ENCODE peak calls at places on chromosomes 4 and X, in four cellular contexts. Y is HEK293T, W is HepG2, N is K562. T is an unnamed sample.
A peak's percentile ranks its signal among the peaks of the same experiment; 100 is the strongest.

GRCh38 chr4:32775049-32775448 is 2054.9 kb downstream of the PCDH7 start:
- DNase-seq in Y (peak; percentile 4), W (peak; percentile 59), N (peak; percentile 0), T (no peak)

GRCh38 chr4:77155631-77156345 is 1.2 kb upstream of the CCNG2 start:
- DNase-seq in Y (no peak), W (no peak), N (no peak), T (no peak)

GRCh38 chrX:137031517-137032377 is 2.0 kb downstream of the GPR101 start:
- DNase-seq in Y (peak; percentile 68), W (no peak), N (peak; percentile 35), T (peak; percentile 33)

GRCh38 chr4:182853731-182854130 is 63.5 kb downstream of the DCTD start:
- DNase-seq in Y (no peak), W (no peak), N (no peak), T (no peak)

GRCh38 chrX:119605739-119606507 is at the start of gene NKRF:
- DNase-seq in Y (peak; percentile 91), W (peak; percentile 82), N (peak; percentile 96), T (peak; percentile 85)

GRCh38 chr4:164731827-164732474 is 22.0 kb upstream of the SMIM31 start:
- DNase-seq in Y (peak; percentile 68), W (peak; percentile 20), N (peak; percentile 57), T (peak; percentile 65)

GRCh38 chrX:96394566-96394965 is 290.1 kb upstream of the DIAPH2 start:
- DNase-seq in Y (no peak), W (no peak), N (no peak), T (no peak)

GRCh38 chr4:88003261-88003660 is 4.2 kb upstream of the PKD2 start:
- DNase-seq in Y (no peak), W (no peak), N (no peak), T (no peak)

GRCh38 chr4:8267077-8267476 is 2.5 kb upstream of the HTRA3 start:
- DNase-seq in Y (peak; percentile 73), W (peak; percentile 52), N (peak; percentile 71), T (peak; percentile 78)

GRCh38 chr4:138398297-138398696 is 156.1 kb upstream of the SLC7A11 start:
- DNase-seq in Y (no peak), W (peak; percentile 49), N (no peak), T (no peak)

GRCh38 chr4:78784255-78784654 is 8.1 kb downstream of the BMP2K start:
- DNase-seq in Y (no peak), W (no peak), N (peak; percentile 56), T (no peak)

GRCh38 chr4:84319124-84319523 is 180.0 kb downstream of the NKX6-1 start:
- DNase-seq in Y (no peak), W (no peak), N (no peak), T (no peak)

GRCh38 chrX:129932792-129933321 is 26.9 kb downstream of the UTP14A start:
- DNase-seq in Y (no peak), W (no peak), N (peak; percentile 77), T (peak; percentile 35)

GRCh38 chrX:152641256-152641875 is 3.7 kb downstream of the GABRQ start:
- DNase-seq in Y (no peak), W (no peak), N (no peak), T (peak; percentile 44)

GRCh38 chr4:3244002-3244401 is 5.0 kb upstream of the MSANTD1 start:
- DNase-seq in Y (no peak), W (no peak), N (no peak), T (no peak)

GRCh38 chrX:24208494-24209240 is 59.1 kb downstream of the ZFX start:
- DNase-seq in Y (no peak), W (no peak), N (no peak), T (no peak)

GRCh38 chr4:6177587-6178197 is 22.7 kb downstream of the JAKMIP1 start:
- DNase-seq in Y (peak; percentile 34), W (no peak), N (peak; percentile 24), T (peak; percentile 34)

GRCh38 chr4:145216532-145216931 is 36.1 kb upstream of the OTUD4 start:
- DNase-seq in Y (no peak), W (no peak), N (no peak), T (no peak)

GRCh38 chr4:169293343-169294176 is 22.8 kb upstream of the SH3RF1 start:
- DNase-seq in Y (no peak), W (no peak), N (no peak), T (no peak)

GRCh38 chr4:101347267-101347556 is at the start of gene PPP3CA:
- DNase-seq in Y (peak; percentile 27), W (no peak), N (no peak), T (no peak)

GRCh38 chr4:5954056-5954760 is 61.3 kb upstream of the CRMP1 start:
- DNase-seq in Y (no peak), W (no peak), N (no peak), T (no peak)

GRCh38 chrX:73903941-73904340 is 340.9 kb downstream of the CHIC1 start:
- DNase-seq in Y (no peak), W (no peak), N (no peak), T (no peak)

DNA sequence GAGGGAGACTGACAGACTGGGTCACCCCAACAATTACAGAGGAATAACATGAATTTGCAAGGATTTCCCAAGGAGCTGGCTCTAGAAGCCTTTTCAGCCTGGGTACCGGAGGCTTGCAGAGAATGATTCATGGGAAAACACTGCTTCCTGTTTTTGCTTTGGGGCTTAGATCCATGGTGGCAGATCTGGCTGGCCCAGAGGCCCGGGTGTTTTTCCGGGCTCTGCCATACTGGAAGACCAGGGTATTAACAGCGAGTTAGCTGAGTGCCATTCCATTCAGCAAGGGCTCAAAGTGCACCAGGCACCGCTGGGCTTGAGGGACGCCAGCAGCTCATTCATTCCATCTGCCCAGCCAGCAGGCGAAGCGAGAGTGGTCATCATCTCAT is 1.3 kb downstream of the WDR1 start:
- DNase-seq in Y (no peak), W (peak; percentile 82), N (no peak), T (no peak)
- TF ChIP-seq ELF4 in Y (no peak), W (no peak), N (no peak), T (no peak)

DNA sequence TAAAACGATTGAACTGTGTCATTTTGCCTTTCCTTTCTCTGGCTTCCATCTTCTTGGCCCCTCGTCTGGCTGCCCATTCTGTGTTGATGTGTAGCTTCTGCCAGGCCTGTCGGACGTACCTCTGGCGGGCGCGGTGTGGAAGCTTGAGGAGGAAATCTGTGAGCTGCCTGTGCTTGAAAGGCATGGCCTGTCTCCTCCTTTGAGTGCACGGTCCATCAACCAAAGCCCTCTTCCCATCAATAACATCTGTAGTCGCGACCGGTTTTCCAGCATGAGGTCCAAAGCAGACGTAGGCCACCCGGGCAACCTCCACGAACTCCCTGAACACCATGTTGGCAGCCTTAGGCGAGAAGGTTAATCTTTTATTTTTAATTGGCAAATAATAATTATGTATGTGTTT is 202.7 kb downstream of the CRLF2 start:
- DNase-seq in Y (no peak), W (no peak), N (no peak), T (no peak)
- TF ChIP-seq ELF4 in Y (no peak), W (no peak), N (no peak), T (no peak)

GRCh38 chr4:80133240-80133783 is 60.3 kb upstream of the ANTXR2 start:
- DNase-seq in Y (no peak), W (no peak), N (no peak), T (no peak)
- TF ChIP-seq ELF4 in Y (no peak), W (no peak), N (no peak), T (no peak)

GRCh38 chr4:57109530-57109846 is 697 bp downstream of the IGFBP7 start:
- DNase-seq in Y (no peak), W (no peak), N (no peak), T (peak; percentile 23)
- TF ChIP-seq ELF4 in Y (no peak), W (no peak), N (no peak), T (no peak)

DNA sequence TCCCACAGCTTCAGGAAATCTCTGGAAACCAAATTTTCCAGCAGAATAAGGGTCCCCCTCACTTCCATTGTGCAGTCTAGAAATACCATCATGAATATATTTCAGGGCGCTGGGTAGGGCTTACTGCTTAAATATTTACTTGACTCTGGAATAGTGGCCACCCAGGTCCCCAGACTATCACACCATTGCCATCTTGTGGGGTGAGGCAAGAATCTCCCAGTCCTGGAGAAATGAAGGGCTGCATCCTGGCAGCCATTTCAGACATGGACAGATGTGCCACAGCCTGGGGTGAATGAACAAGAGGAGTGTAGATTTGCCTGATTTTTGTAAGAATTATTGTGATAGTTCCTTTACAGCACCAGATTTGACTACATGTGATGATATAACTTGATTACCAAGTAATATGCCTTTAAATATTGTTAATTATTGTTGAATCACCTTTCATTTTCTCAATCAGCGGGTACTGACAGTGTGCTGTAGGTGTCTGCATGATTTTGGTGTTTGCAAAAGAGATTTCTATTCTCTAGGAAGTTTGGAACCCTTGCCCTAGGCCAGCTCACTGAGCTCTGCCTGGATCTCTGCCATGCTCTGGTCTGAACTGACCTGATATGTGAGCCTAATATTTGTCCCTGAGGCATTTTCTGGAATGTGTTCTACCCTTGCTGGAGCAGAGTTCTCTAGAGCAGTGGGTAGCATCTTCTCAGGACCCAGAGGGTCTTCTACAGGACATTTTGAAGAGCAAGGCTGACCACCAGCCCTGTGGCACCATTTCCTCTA is 183.4 kb downstream of the KIT start:
- DNase-seq in Y (no peak), W (no peak), N (peak; percentile 17), T (no peak)
- TF ChIP-seq ELF4 in Y (no peak), W (no peak), N (no peak), T (no peak)

GRCh38 chr4:40984051-40984450 is 230.3 kb downstream of the APBB2 start:
- DNase-seq in Y (no peak), W (no peak), N (no peak), T (no peak)

GRCh38 chr4:40976343-40976742 is 226.6 kb downstream of the NSUN7 start:
- DNase-seq in Y (peak; percentile 15), W (peak; percentile 57), N (peak; percentile 32), T (peak; percentile 26)

GRCh38 chr4:40980318-40980883 is 230.6 kb downstream of the NSUN7 start:
- DNase-seq in Y (peak; percentile 12), W (peak; percentile 20), N (peak; percentile 3), T (no peak)

GRCh38 chr4:40972722-40973121 is 223.0 kb downstream of the NSUN7 start:
- DNase-seq in Y (no peak), W (no peak), N (no peak), T (no peak)

DNA sequence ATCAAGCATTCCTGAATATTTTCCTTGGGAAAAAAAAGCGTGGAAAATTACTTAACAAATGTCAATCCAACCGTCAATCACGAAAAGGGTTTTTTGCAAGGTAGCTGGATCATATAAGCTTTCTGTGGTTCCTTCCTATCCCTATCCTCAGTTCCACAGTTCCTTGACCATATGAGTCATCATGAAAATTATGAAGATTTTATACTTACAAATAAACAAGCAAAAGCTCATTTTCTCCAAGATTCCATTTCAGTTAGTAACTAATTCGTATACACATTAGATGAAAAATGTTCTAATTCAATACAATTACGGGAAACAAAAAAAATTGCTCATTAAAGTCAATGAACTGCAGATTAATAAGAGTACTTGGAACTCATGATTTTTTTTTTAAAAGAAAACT is 228.8 kb downstream of the NSUN7 start:
- DNase-seq in Y (no peak), W (no peak), N (no peak), T (no peak)
- TF ChIP-seq ELF4 in Y (no peak), W (no peak), N (no peak), T (no peak)

GRCh38 chr4:159232465-159233106 is 129.7 kb downstream of the RAPGEF2 start:
- DNase-seq in Y (no peak), W (no peak), N (no peak), T (no peak)

GRCh38 chr4:159227378-159227777 is 124.5 kb downstream of the RAPGEF2 start:
- DNase-seq in Y (no peak), W (no peak), N (peak; percentile 8), T (no peak)

GRCh38 chr4:159224412-159224811 is 121.5 kb downstream of the RAPGEF2 start:
- DNase-seq in Y (no peak), W (peak; percentile 19), N (no peak), T (no peak)

GRCh38 chr4:159229164-159229563 is 126.3 kb downstream of the RAPGEF2 start:
- DNase-seq in Y (no peak), W (peak; percentile 80), N (no peak), T (no peak)

GRCh38 chr4:159227984-159228383 is 125.1 kb downstream of the RAPGEF2 start:
- DNase-seq in Y (no peak), W (peak; percentile 3), N (no peak), T (peak; percentile 21)
- TF ChIP-seq ELF4 in Y (no peak), W (no peak), N (no peak), T (no peak)